ENCODE peak calls at places on chromosomes 16 and 17, in seven cellular contexts. R is SJSA1; K is Caco-2; A is Peyer's patch; C is sigmoid colon; B is SK-N-SH; O is CD8-positive, alpha-beta T cell. P is an unnamed sample. For H3K27me3, the result is how much of the 10 kb centered on the place peaks cover.

GRCh38 chr17:42819939-42820535 is 4.0 kb downstream of the BECN1 start:
- DNase-seq in K (peak), O (peak), A (peak), B (peak), R (peak), C (no peak), P (peak)

GRCh38 chr17:63621229-63621683 is 961 bp upstream of the MAP3K3 start:
- DNase-seq in A (no peak), B (no peak), C (no peak), R (no peak), O (no peak), K (no peak), P (no peak)

GRCh38 chr17:16106161-16106891 is 106.7 kb downstream of the TTC19 start:
- DNase-seq in O (no peak), A (no peak), K (no peak), B (no peak), C (no peak), R (no peak), P (no peak)

GRCh38 chr17:77439382-77440013 is 298.7 kb downstream of the SEC14L1 start:
- DNase-seq in B (no peak), A (no peak), O (peak), C (no peak), R (no peak), K (no peak), P (no peak)

GRCh38 chr16:371729-372521 is 1.6 kb upstream of the MRPL28 start:
- DNase-seq in R (no peak), K (no peak), A (peak), B (no peak), O (no peak), C (peak), P (no peak)

GRCh38 chr16:86611517-86611840 is 33.1 kb downstream of the FOXL1 start:
- DNase-seq in K (no peak), O (no peak), A (no peak), C (no peak), R (no peak), B (no peak), P (no peak)

GRCh38 chr17:49045376-49045775 is 48.2 kb downstream of the IGF2BP1 start:
- DNase-seq in A (no peak), B (no peak), C (no peak), O (no peak), R (no peak), K (no peak), P (no peak)

GRCh38 chr17:59361916-59362810 is 30.7 kb downstream of the YPEL2 start:
- DNase-seq in C (peak), R (peak), B (no peak), A (no peak), K (no peak), O (peak), P (peak)

GRCh38 chr17:18968945-18969887 is 17.3 kb downstream of the SLC5A10 start:
- DNase-seq in B (no peak), O (no peak), R (no peak), C (no peak), K (no peak), A (peak), P (peak)

GRCh38 chr17:74851612-74852236 is 8.0 kb downstream of the GRIN2C start:
- DNase-seq in C (no peak), A (peak), R (no peak), O (no peak), B (no peak), K (no peak), P (no peak)

GRCh38 chr17:74846621-74847020 is 13.1 kb downstream of the GRIN2C start:
- DNase-seq in C (no peak), O (no peak), R (no peak), A (no peak), K (no peak), B (no peak), P (no peak)

GRCh38 chr17:74850310-74850709 is 9.4 kb downstream of the GRIN2C start:
- DNase-seq in A (no peak), K (no peak), O (no peak), B (no peak), C (no peak), R (no peak), P (no peak)

GRCh38 chr17:74850914-74851313 is 8.8 kb downstream of the GRIN2C start:
- DNase-seq in A (no peak), R (no peak), O (no peak), B (no peak), K (no peak), C (no peak), P (no peak)

DNA sequence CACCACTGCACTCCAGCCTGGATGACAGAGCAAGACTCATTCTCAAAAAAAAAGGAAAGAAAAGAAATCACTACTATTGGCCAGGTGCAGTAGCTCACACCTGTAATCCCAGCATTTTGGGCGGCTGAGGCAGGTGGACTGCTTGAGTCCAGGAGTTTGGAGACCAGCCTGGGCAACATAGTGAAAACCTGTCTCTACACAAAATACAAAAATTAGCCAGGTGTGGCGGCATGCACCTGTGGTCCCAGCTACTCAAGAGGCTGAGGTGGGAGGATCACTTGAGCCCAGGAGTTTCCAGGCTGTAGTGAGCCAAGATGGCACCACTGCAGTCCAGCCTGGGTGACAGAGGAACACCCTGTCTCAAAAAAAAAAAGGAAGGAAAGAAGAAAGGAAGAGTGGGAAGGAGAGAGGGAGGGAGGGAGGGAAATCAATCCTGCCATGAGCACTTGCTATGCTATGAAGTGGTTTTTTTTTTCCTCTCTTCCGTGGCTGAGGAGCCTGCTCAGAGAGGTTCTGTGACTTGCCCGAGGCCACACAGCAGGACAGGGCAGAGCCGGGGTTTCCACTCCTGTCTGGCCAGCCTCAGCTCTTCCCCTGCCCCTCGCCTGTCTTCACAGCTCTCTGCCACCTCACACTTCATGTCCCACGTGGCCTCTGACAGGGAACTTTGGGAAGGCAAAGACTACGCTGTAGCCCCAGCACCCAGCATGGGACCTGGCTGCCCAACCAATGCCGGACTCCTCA is 10.9 kb downstream of the GRIN2C start:
- DNase-seq in K (no peak), B (no peak), O (no peak), A (no peak), R (no peak), C (no peak), P (no peak)
- H3K27me3 ChIP-seq in K (under half), B (under half), O (under half), A (under half), R (under half), C (under half), P (under half)

GRCh38 chr16:84036982-84037425 is 5.6 kb downstream of the SLC38A8 start:
- DNase-seq in K (no peak), C (no peak), A (no peak), R (no peak), O (no peak), B (no peak), P (no peak)

GRCh38 chr16:84032458-84033178 is 10.0 kb downstream of the SLC38A8 start:
- DNase-seq in C (no peak), K (no peak), O (no peak), R (no peak), A (no peak), B (no peak), P (no peak)

GRCh38 chr16:84036131-84036530 is 6.5 kb downstream of the SLC38A8 start:
- DNase-seq in B (no peak), O (no peak), R (no peak), C (no peak), A (no peak), K (no peak), P (no peak)

GRCh38 chr16:84033251-84034195 is 9.1 kb downstream of the SLC38A8 start:
- DNase-seq in B (no peak), K (no peak), A (no peak), O (no peak), R (no peak), C (no peak), P (no peak)

DNA sequence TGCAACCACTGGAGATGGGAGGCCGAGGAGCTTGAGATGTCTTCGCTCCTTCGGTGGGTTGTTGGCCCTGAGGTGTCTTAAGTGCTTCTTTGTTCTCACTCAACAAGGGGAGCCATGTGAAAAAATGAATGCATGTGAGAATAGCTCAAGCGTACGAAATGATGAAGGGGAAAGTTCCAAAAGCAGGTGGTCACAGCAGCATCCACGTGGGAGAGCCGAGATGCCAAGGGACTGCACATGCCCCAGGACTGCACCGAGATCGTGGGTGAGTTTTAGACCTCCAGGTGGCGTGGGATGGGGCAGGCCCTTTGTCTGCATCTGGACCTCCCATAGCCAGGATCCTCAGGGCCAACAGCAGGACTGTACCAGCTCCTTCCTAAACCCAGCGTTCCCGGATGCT is 8.1 kb downstream of the SLC38A8 start:
- DNase-seq in R (no peak), A (no peak), C (no peak), O (no peak), B (no peak), K (no peak), P (no peak)
- H3K27me3 ChIP-seq in R (under half), A (under half), C (under half), O (under half), B (under half), K (under half), P (under half)

GRCh38 chr16:22928882-22929281 is 114.9 kb downstream of the HS3ST2 start:
- DNase-seq in K (no peak), A (no peak), B (no peak), C (no peak), O (no peak), R (no peak), P (no peak)
- H3K27me3 ChIP-seq in K (under half), A (under half), B (under half), C (under half), O (under half), R (under half), P (under half)

DNA sequence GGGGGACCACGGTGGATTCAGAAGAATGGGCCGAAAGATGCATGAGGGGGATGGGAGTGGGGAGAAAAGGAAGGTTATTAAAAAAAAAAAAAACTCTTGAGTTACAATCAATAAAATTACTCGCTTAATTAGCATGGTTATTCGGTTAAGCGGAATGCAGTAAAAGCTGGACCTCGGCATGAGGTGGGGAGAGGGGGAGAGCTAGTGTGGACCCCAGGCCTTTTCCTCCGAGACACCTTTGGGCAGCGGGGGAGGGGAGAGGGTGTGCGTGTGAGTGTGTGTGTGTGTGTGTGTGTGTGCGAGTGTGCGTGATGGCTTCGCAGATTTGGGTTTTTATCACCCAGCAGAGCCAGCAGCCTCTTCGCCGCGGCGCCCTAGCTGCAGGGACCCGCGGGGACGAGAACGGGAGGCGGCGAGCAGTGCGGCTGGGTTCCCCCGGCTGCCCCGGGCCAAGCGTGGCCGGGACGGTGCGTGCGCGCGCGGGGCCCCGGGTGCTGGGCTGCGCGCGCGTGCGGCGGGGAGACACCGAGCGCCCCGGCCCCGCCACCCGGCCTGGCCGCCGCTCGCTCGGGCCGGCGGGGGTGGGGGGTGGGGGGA is 3.7 kb downstream of the BAHCC1 start:
- DNase-seq in B (no peak), K (no peak), R (peak), O (no peak), C (no peak), A (no peak), P (no peak)
- H3K27me3 ChIP-seq in B (under half), K (under half), R (under half), O (half or more), C (under half), A (under half), P (under half)

DNA sequence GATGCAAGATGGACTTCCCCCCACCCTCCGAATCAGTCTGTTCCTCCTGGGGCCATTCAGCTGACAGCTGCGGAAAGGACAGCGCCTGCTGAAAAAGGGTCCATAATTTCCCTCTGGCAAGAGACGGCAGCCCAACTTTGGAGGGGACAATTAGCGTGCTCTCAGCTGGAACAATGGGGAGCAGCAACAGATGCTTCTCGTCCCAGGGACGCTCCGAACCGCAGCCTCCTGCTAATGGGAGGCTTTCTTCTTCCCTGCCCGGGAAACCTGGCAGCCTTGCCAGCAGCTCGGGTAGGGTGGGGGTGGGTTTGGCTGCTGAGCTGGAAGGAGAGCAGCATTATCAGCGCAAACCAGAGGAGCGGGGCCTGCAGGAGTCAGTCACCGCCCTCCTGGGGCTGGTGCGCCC is 500.0 kb upstream of the SALL1 start:
- DNase-seq in C (no peak), O (no peak), K (no peak), R (no peak), A (no peak), B (peak), P (no peak)
- H3K27me3 ChIP-seq in C (under half), O (under half), K (under half), R (under half), A (under half), B (under half), P (under half)

GRCh38 chr17:82929011-82929622 is 89.3 kb upstream of the ZNF750 start:
- DNase-seq in O (no peak), B (no peak), A (no peak), C (peak), K (peak), R (no peak), P (no peak)
- H3K27me3 ChIP-seq in O (under half), B (under half), A (under half), C (under half), K (under half), R (under half), P (under half)

GRCh38 chr17:199806-200603 is 18.6 kb upstream of the DOC2B start:
- DNase-seq in B (no peak), R (no peak), C (peak), A (no peak), K (no peak), O (no peak), P (peak)

GRCh38 chr17:193841-194806 is 12.7 kb upstream of the DOC2B start:
- DNase-seq in R (no peak), O (no peak), B (no peak), C (no peak), K (no peak), A (peak), P (no peak)

GRCh38 chr17:199195-199604 is 17.8 kb upstream of the DOC2B start:
- DNase-seq in A (no peak), R (no peak), K (no peak), B (no peak), O (no peak), C (peak), P (no peak)

GRCh38 chr17:194844-195602 is 13.6 kb upstream of the DOC2B start:
- DNase-seq in A (no peak), K (no peak), B (no peak), O (no peak), R (no peak), C (no peak), P (no peak)

DNA sequence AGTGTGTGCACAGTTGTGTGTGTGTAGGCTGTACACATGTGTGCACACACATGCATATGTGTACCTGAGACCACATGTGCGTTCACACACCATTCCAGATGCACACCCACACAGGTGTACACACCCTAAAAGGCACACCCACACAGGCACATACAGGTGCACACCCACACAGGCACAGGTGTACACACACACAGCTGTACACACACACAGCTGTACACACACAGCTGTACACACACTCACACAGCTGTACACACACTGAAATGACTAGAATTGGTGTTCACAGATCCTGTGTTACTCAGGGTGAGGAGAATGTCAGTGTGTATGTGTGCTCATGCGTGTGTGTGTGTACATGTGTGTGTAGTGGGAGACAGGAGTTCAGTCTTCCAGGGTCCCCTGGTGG is 15.9 kb upstream of the DOC2B start:
- DNase-seq in R (no peak), B (no peak), K (no peak), C (peak), A (no peak), O (no peak), P (no peak)
- H3K27me3 ChIP-seq in R (under half), B (under half), K (under half), C (under half), A (under half), O (under half), P (under half)

GRCh38 chr17:37742762-37743611 is 1.9 kb downstream of the HNF1B start:
- DNase-seq in A (peak), O (no peak), B (peak), C (no peak), R (no peak), K (peak), P (no peak)
- H3K27me3 ChIP-seq in A (under half), O (under half), B (half or more), C (half or more), R (under half), K (under half), P (half or more)

P was measured in mammary epithelial cell.